ENCODE peak calls at places on chromosomes 11 and 22, in seven cellular contexts. F, J, A, B, N, P and Q are unnamed samples.

GRCh38 chr11:100908746-100909145 is 220.9 kb downstream of the PGR start:
- DNase-seq in F (no peak), P (peak), J (no peak), A (peak), B (no peak), N (no peak), Q (peak)

GRCh38 chr11:12845739-12846358 is 163.3 kb upstream of the RASSF10 start:
- DNase-seq in A (no peak), N (peak), B (no peak), F (no peak), J (no peak), P (peak), Q (no peak)

GRCh38 chr11:119764108-119764874 is 35.3 kb upstream of the NECTIN1 start:
- DNase-seq in N (peak), F (no peak), P (peak), B (no peak), A (peak), J (peak), Q (no peak)

GRCh38 chr22:33864723-33865130 is 55.5 kb downstream of the LARGE1 start:
- DNase-seq in N (no peak), P (no peak), J (no peak), F (no peak), A (peak), B (no peak), Q (no peak)

GRCh38 chr22:17563936-17564391 is 666 bp downstream of the SLC25A18 start:
- DNase-seq in A (peak), N (no peak), F (no peak), B (no peak), J (no peak), P (peak), Q (no peak)

GRCh38 chr11:63666874-63667273 is 4.3 kb downstream of the ATL3 start:
- DNase-seq in P (peak), F (peak), J (no peak), B (no peak), N (no peak), A (peak), Q (peak)

GRCh38 chr22:22704156-22704946 is 59.9 kb downstream of the GGTLC2 start:
- DNase-seq in F (no peak), P (no peak), J (no peak), A (no peak), B (no peak), N (no peak), Q (no peak)

GRCh38 chr22:42964994-42965699 is 49.8 kb downstream of the PACSIN2 start:
- DNase-seq in N (no peak), J (no peak), A (no peak), P (peak), B (no peak), F (peak), Q (no peak)

GRCh38 chr11:16133867-16134266 is 222.5 kb downstream of the SOX6 start:
- DNase-seq in P (peak), J (no peak), A (no peak), N (no peak), F (no peak), B (no peak), Q (no peak)

GRCh38 chr11:27088353-27088752 is 47.7 kb downstream of the BBOX1 start:
- DNase-seq in B (no peak), J (no peak), A (peak), F (peak), P (no peak), N (no peak), Q (no peak)

GRCh38 chr11:1303973-1304372 is 5.5 kb downstream of the TOLLIP start:
- DNase-seq in N (no peak), J (no peak), P (no peak), B (no peak), A (peak), F (no peak), Q (no peak)

GRCh38 chr22:24133187-24133965 is 47.9 kb upstream of the SUSD2 start:
- DNase-seq in B (no peak), J (no peak), N (no peak), P (peak), A (peak), F (no peak), Q (no peak)

GRCh38 chr11:40186401-40187091 is 1272.9 kb downstream of the LRRC4C start:
- DNase-seq in B (no peak), J (no peak), F (peak), P (no peak), N (peak), A (no peak), Q (no peak)

GRCh38 chr11:123800041-123800440 is 6.1 kb downstream of the OR6M1 start:
- DNase-seq in J (no peak), P (no peak), A (no peak), N (no peak), B (no peak), F (no peak), Q (no peak)

GRCh38 chr11:133966924-133967598 is 10.3 kb upstream of the IGSF9B start:
- DNase-seq in J (no peak), A (no peak), F (no peak), N (peak), B (no peak), P (no peak), Q (no peak)

GRCh38 chr11:130528301-130528651 is 79.8 kb downstream of the ADAMTS15 start:
- DNase-seq in A (no peak), F (peak), N (no peak), P (peak), J (no peak), B (no peak), Q (no peak)

GRCh38 chr11:119782673-119783072 is 53.7 kb upstream of the NECTIN1 start:
- DNase-seq in J (peak), N (peak), B (no peak), F (no peak), A (no peak), P (peak), Q (peak)

GRCh38 chr22:42792909-42793847 is 63.9 kb downstream of the ARFGAP3 start:
- DNase-seq in P (no peak), J (no peak), B (no peak), F (no peak), A (no peak), N (no peak), Q (no peak)

GRCh38 chr22:46707827-46708570 is 30.1 kb downstream of the CERK start:
- DNase-seq in B (no peak), P (no peak), J (no peak), A (no peak), N (no peak), F (no peak), Q (no peak)

GRCh38 chr22:48226026-48227013 is 1463.9 kb downstream of the TBC1D22A start:
- DNase-seq in J (no peak), A (no peak), N (no peak), P (no peak), B (no peak), F (no peak), Q (no peak)

GRCh38 chr22:19636696-19637355 is 77.5 kb upstream of the SEPTIN5 start:
- DNase-seq in J (no peak), F (no peak), A (no peak), B (no peak), P (no peak), N (no peak), Q (no peak)

GRCh38 chr11:77473801-77474508 is at the start of gene PAK1:
- DNase-seq in P (peak), A (peak), F (peak), N (peak), J (peak), B (peak), Q (no peak)
- TF ChIP-seq CTCF in P (peak), A (peak), F (peak), N (peak), J (peak), B (no peak), Q (peak)

GRCh38 chr22:27264184-27264583 is 537.4 kb downstream of the MN1 start:
- DNase-seq in P (no peak), J (no peak), A (no peak), F (no peak), N (no peak), B (no peak), Q (no peak)
- H3K4me3 ChIP-seq in P (no peak), J (no peak), A (no peak), F (no peak), N (no peak), B (no peak), Q (no peak)

GRCh38 chr22:20953668-20954500 is 13.2 kb upstream of the AIFM3 start:
- DNase-seq in N (no peak), J (no peak), A (peak), P (peak), F (peak), B (no peak), Q (peak)

GRCh38 chr22:20957691-20958440 is 9.2 kb upstream of the AIFM3 start:
- DNase-seq in B (no peak), N (peak), P (peak), F (no peak), J (no peak), A (no peak), Q (no peak)

GRCh38 chr22:20957118-20957690 is 9.9 kb upstream of the AIFM3 start:
- DNase-seq in A (no peak), F (no peak), J (no peak), B (no peak), P (peak), N (peak), Q (no peak)

GRCh38 chr22:20955548-20955947 is 11.5 kb upstream of the AIFM3 start:
- DNase-seq in F (no peak), B (no peak), P (peak), N (no peak), A (no peak), J (no peak), Q (no peak)

GRCh38 chr22:20956258-20957117 is 10.6 kb upstream of the AIFM3 start:
- DNase-seq in B (no peak), J (no peak), P (peak), A (peak), F (peak), N (peak), Q (no peak)
- TF ChIP-seq CTCF in B (no peak), J (peak), P (no peak), A (no peak), F (peak), N (peak), Q (no peak)

DNA sequence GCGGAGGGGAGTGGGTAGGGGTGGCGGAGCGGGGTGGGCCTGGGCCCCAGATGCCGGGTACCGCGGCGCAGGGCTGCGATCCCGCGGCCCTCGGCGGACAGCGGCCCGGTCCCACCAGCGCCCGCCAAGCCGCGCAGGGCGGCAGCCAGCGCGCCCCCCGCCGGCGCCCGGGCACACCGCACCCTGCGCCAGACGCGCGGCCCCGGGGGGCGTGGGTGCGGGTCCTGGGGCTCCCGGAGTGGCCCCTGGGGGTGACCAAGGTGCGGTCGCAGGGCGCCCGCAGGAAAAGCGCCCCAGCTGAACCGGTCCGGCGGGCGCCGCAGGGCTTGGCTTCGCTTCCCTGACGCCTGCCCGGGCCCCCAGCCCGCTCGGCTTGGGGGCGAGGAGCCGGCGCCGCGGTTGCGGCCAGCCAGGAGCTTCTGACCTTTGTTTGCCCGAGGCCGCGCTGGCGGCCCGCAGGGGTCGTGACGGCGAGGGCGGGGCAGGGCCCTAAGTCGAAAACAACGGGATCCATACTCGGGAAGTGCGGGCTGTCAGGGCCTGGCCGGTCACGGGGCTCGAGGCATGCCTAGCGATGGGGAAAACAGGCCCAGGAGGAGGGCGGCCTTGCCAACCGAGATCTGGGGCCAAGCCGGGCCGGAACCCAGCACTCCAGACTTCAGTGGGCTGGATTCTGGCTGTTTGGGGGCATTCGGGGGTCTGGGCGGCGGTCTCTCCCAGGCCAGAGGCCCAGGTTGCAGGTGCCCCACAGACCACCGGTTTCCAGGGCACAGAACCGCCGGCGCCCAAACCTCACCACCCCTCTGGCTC is 581 bp upstream of the AP5B1 start:
- DNase-seq in P (peak), A (no peak), J (no peak), N (peak), F (no peak), B (no peak), Q (no peak)
- H3K4me3 ChIP-seq in P (peak), A (peak), J (peak), N (peak), F (peak), B (peak), Q (peak)

DNA sequence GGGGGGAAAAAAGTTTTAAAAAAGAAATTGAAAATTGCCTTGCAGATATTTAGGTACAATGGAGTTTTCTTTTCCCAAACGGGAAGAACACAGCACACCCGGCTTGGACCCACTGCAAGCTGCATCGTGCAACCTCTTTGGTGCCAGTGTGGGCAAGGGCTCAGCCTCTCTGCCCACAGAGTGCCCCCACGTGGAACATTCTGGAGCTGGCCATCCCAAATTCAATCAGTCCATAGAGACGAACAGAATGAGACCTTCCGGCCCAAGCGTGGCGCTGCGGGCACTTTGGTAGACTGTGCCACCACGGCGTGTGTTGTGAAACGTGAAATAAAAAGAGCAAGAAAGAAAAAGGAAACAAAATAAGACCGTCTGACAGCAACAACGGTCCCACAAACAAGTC is 964.9 kb downstream of the NTM start:
- DNase-seq in F (no peak), N (no peak), J (no peak), B (no peak), A (no peak), P (no peak), Q (no peak)
- TF ChIP-seq CTCF in F (no peak), N (no peak), J (no peak), B (no peak), A (no peak), P (no peak), Q (no peak)

DNA sequence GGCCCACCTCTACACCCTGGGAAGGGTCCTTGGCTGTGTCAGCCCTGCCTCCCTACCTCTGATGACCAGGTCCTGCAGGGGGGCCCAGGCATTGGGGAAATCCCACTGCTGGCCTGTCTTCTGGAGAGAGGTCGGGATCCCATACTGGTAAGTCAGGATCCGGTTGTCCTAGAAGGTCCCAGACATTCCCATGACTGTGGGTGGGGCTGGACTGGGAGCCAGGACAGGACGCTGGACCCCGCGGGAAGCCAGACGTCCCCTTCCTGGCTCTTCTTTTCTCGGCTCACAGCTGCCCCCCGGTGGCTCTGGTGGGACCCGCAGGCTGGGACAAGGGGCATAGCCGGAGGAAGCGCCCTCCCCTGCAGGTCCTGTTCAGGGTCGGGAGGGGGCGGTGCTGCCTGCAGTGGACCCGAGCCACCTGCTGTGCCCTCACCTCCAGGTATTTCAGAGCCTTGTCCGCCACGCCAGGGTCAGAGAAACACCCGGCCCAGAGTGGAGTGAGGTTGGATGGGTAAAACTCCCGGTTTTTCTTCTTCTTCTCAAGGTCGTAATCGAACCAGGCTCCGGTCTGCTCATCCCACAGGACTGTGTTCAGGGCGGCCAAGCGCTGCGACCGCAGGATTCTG is 20.0 kb downstream of the TREH start:
- DNase-seq in F (peak), N (peak), P (peak), J (peak), A (peak), B (peak), Q (no peak)
- H3K4me3 ChIP-seq in F (no peak), N (no peak), P (no peak), J (no peak), A (no peak), B (no peak), Q (no peak)